ENCODE peak calls at places on chromosome 2, in nine cellular contexts. I is NCI-H2029 treated with DMSO at 0.1 percent for 48 hours; R is NCI-H2081; W is aorta; G is HFFc6; M is NK-92 treated with Interleukin-12 subunit alpha and Interleukin-12 subunit beta, amount 100 ng/mL, for 24 hours; F is CMK; P is progenitor cell of endocrine pancreas; Y is NCI-H1048. D is an unnamed sample.

GRCh38 chr2:55922488-55922887 is 1.1 kb downstream of the EFEMP1 start:
- DNase-seq in P (no peak), G (no peak), F (no peak), I (no peak), R (no peak), W (peak; percentile 52), M (no peak), Y (no peak), D (no peak)

GRCh38 chr2:127220807-127221527 is 868 bp upstream of the CYP27C1 start:
- DNase-seq in F (no peak), I (no peak), R (no peak), W (no peak), G (no peak), M (no peak), Y (no peak), P (no peak), D (no peak)

GRCh38 chr2:101736861-101737291 is 39.4 kb downstream of the MAP4K4 start:
- DNase-seq in M (peak; percentile 31), I (no peak), P (no peak), G (peak; percentile 68), W (no peak), Y (no peak), F (no peak), R (no peak), D (no peak)

GRCh38 chr2:216837740-216838139 is 22.1 kb downstream of the TNP1 start:
- DNase-seq in W (no peak), F (no peak), R (no peak), I (no peak), P (no peak), M (no peak), G (no peak), Y (no peak), D (no peak)

GRCh38 chr2:197838589-197838988 is 34.2 kb downstream of the PLCL1 start:
- DNase-seq in P (no peak), G (no peak), M (no peak), F (no peak), W (no peak), R (no peak), I (no peak), Y (no peak), D (no peak)

GRCh38 chr2:65256088-65256487 is 28.5 kb downstream of the ACTR2 start:
- DNase-seq in W (no peak), Y (no peak), I (no peak), M (no peak), P (no peak), G (no peak), R (no peak), F (no peak), D (no peak)

GRCh38 chr2:234528410-234529150 is 31.7 kb upstream of the ARL4C start:
- DNase-seq in R (no peak), W (no peak), P (no peak), M (no peak), I (no peak), G (no peak), F (no peak), Y (no peak), D (no peak)

GRCh38 chr2:109246616-109247015 is 117.6 kb downstream of the SH3RF3 start:
- DNase-seq in W (no peak), Y (no peak), M (no peak), P (no peak), F (no peak), R (no peak), G (no peak), I (no peak), D (peak; percentile 48)

D was measured in upper lobe of right lung.